ENCODE peak calls at places on chromosomes 4 and X, in six cellular contexts. One of them, this sample, is unnamed.

GRCh38 chr4:63492515-63492914 is 916.7 kb downstream of the TECRL start:
- DNase-seq in adrenal gland: no peak
- DNase-seq in GM23248: no peak
- DNase-seq in HCT116: no peak
- DNase-seq in left ventricle myocardium inferior: no peak
- DNase-seq in Panc1: no peak
- DNase-seq in this sample: no peak

GRCh38 chr4:57233391-57233790 is 123.2 kb upstream of the IGFBP7 start:
- DNase-seq in adrenal gland: no peak
- DNase-seq in GM23248: peak; percentile 63
- DNase-seq in HCT116: no peak
- DNase-seq in left ventricle myocardium inferior: no peak
- DNase-seq in Panc1: no peak
- DNase-seq in this sample: peak; percentile 20

GRCh38 chr4:181646864-181647263 is 596.3 kb upstream of the TENM3 start:
- DNase-seq in adrenal gland: no peak
- DNase-seq in GM23248: peak; percentile 33
- DNase-seq in HCT116: no peak
- DNase-seq in left ventricle myocardium inferior: no peak
- DNase-seq in Panc1: no peak
- DNase-seq in this sample: no peak

GRCh38 chrX:129785160-129785947 is 5.6 kb downstream of the SASH3 start:
- DNase-seq in adrenal gland: no peak
- DNase-seq in GM23248: no peak
- DNase-seq in HCT116: no peak
- DNase-seq in left ventricle myocardium inferior: no peak
- DNase-seq in Panc1: no peak
- DNase-seq in this sample: no peak

GRCh38 chrX:150143721-150144440 is 205.6 kb upstream of the EOLA2 start:
- DNase-seq in adrenal gland: no peak
- DNase-seq in GM23248: no peak
- DNase-seq in HCT116: no peak
- DNase-seq in left ventricle myocardium inferior: no peak
- DNase-seq in Panc1: no peak
- DNase-seq in this sample: no peak

GRCh38 chr4:105807496-105807895 is 87.8 kb upstream of the NPNT start:
- DNase-seq in adrenal gland: no peak
- DNase-seq in GM23248: peak; percentile 9
- DNase-seq in HCT116: no peak
- DNase-seq in left ventricle myocardium inferior: no peak
- DNase-seq in Panc1: no peak
- DNase-seq in this sample: no peak

GRCh38 chr4:134139188-134139587 is 62.4 kb downstream of the PABPC4L start:
- DNase-seq in adrenal gland: no peak
- DNase-seq in GM23248: no peak
- DNase-seq in HCT116: no peak
- DNase-seq in left ventricle myocardium inferior: no peak
- DNase-seq in Panc1: no peak
- DNase-seq in this sample: no peak

GRCh38 chr4:90007494-90008167 is 113.0 kb downstream of the MMRN1 start:
- DNase-seq in adrenal gland: no peak
- DNase-seq in GM23248: no peak
- DNase-seq in HCT116: no peak
- DNase-seq in left ventricle myocardium inferior: no peak
- DNase-seq in Panc1: no peak
- DNase-seq in this sample: no peak

GRCh38 chrX:13669246-13669689 is 16.3 kb downstream of the TCEANC start:
- DNase-seq in adrenal gland: peak; percentile 82
- DNase-seq in GM23248: peak; percentile 89
- DNase-seq in HCT116: peak; percentile 90
- DNase-seq in left ventricle myocardium inferior: peak; percentile 18
- DNase-seq in Panc1: no peak
- DNase-seq in this sample: peak; percentile 84

GRCh38 chr4:41446391-41446790 is 91.6 kb upstream of the LIMCH1 start:
- DNase-seq in adrenal gland: no peak
- DNase-seq in GM23248: peak; percentile 10
- DNase-seq in HCT116: no peak
- DNase-seq in left ventricle myocardium inferior: no peak
- DNase-seq in Panc1: no peak
- DNase-seq in this sample: no peak

GRCh38 chrX:136200466-136200865 is 50.7 kb downstream of the MAP7D3 start:
- DNase-seq in adrenal gland: no peak
- DNase-seq in GM23248: peak; percentile 52
- DNase-seq in HCT116: no peak
- DNase-seq in left ventricle myocardium inferior: no peak
- DNase-seq in Panc1: no peak
- DNase-seq in this sample: peak; percentile 45

GRCh38 chrX:54397113-54397512 is 39.3 kb upstream of the WNK3 start:
- DNase-seq in adrenal gland: no peak
- DNase-seq in GM23248: no peak
- DNase-seq in HCT116: no peak
- DNase-seq in left ventricle myocardium inferior: no peak
- DNase-seq in Panc1: no peak
- DNase-seq in this sample: no peak

GRCh38 chr4:110357521-110357920 is 118.4 kb upstream of the ENPEP start:
- DNase-seq in adrenal gland: no peak
- DNase-seq in GM23248: no peak
- DNase-seq in HCT116: no peak
- DNase-seq in left ventricle myocardium inferior: no peak
- DNase-seq in Panc1: no peak
- DNase-seq in this sample: no peak

GRCh38 chr4:123505457-123506310 is 109.1 kb downstream of the SPRY1 start:
- DNase-seq in adrenal gland: peak; percentile 27
- DNase-seq in GM23248: peak; percentile 60
- DNase-seq in HCT116: no peak
- DNase-seq in left ventricle myocardium inferior: peak; percentile 67
- DNase-seq in Panc1: no peak
- DNase-seq in this sample: peak; percentile 62

GRCh38 chr4:14431155-14432134 is 570.8 kb upstream of the CPEB2 start:
- DNase-seq in adrenal gland: no peak
- DNase-seq in GM23248: no peak
- DNase-seq in HCT116: no peak
- DNase-seq in left ventricle myocardium inferior: no peak
- DNase-seq in Panc1: no peak
- DNase-seq in this sample: no peak

GRCh38 chr4:14434916-14435315 is 567.4 kb upstream of the CPEB2 start:
- DNase-seq in adrenal gland: no peak
- DNase-seq in GM23248: no peak
- DNase-seq in HCT116: no peak
- DNase-seq in left ventricle myocardium inferior: no peak
- DNase-seq in Panc1: no peak
- DNase-seq in this sample: no peak

DNA sequence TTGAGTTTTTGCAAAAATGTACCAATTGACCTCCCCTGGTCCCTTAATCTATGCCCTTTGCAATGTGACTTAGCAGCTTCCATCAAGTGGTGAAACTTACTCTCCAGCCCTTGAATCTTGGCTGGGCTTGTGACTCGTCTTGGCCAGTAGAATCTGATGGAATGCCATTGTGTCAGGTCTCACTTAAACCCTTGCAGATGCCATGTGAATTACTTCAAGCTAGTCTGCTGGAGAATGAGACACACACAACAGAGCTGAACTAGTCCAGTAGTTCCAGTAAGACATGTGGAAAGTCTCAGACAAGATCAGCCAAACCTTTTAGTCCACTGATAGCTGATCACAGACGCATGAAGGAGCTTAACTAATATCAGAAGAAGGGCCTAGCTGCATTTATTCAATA is 567.8 kb upstream of the CPEB2 start:
- DNase-seq in adrenal gland: no peak
- DNase-seq in GM23248: no peak
- DNase-seq in HCT116: no peak
- DNase-seq in left ventricle myocardium inferior: no peak
- DNase-seq in Panc1: no peak
- DNase-seq in this sample: no peak
- H3K9me3 ChIP-seq in adrenal gland: no peaks in the 10 kb centered on the region
- H3K9me3 ChIP-seq in GM23248: no peaks in the 10 kb centered on the region
- H3K9me3 ChIP-seq in HCT116: peaks cover 13% of the 10 kb centered on the region
- H3K9me3 ChIP-seq in left ventricle myocardium inferior: no peaks in the 10 kb centered on the region
- H3K9me3 ChIP-seq in Panc1: no peaks in the 10 kb centered on the region
- H3K9me3 ChIP-seq in this sample: no peaks in the 10 kb centered on the region

DNA sequence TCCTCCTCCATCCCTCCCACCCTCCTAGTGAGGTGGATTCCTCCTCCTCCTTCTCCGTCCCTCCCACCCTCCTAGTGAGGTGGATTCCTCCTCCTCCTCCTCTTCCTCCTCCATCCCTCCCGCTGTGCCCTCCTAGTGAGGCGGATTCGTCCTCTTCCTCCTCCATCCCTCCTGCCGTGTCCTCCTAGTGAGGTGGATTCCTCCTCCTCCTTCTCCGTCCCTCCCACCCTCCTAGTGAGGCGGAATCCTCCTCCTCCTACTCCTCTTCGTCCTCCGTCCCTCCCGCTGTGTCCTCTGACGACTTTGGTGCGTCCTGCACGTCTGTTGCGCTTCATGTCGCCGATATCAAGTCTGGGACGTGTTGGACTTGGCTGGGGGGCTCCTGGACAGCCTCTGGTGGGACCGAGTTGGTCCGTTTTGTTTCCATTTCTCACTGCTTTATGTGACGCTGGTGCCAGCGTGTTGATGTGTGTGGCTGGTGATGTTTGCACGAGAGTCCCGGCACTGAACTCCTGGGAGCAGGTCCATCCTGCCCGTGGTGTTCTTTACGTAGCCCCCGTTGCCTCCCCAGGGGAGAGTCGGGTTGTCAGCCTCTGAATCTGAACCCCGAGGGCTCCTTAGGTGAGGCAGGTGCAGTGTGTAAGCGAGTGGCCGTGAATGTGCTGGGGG is 5.4 kb downstream of the AKAP17A start:
- DNase-seq in adrenal gland: no peak
- DNase-seq in GM23248: no peak
- DNase-seq in HCT116: no peak
- DNase-seq in left ventricle myocardium inferior: no peak
- DNase-seq in Panc1: no peak
- DNase-seq in this sample: no peak
- H3K36me3 ChIP-seq in adrenal gland: peaks cover 84% of the 10 kb centered on the region
- H3K36me3 ChIP-seq in GM23248: peaks cover 8% of the 10 kb centered on the region
- H3K36me3 ChIP-seq in HCT116: peaks cover 14% of the 10 kb centered on the region
- H3K36me3 ChIP-seq in left ventricle myocardium inferior: peaks cover 83% of the 10 kb centered on the region
- H3K36me3 ChIP-seq in Panc1: no peaks in the 10 kb centered on the region
- H3K36me3 ChIP-seq in this sample: peaks cover 96% of the 10 kb centered on the region

DNA sequence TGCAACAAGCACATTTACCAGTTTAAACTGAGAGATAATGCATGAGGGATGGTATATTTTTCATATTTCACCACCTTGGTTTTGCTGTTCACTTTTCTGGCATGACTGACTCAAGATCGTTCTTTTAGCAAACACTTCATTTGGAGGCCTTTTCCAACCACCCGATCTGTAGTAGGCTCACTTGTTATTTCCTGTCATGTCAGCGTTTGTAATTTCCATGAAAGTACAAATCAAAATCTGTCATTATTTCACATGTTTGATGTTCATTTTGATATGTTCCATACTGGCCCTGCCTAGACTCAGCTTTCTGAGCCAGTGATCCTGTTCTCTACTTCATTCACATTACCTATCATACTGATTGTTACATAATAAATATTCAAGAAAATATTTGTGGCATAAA is 1888.3 kb upstream of the PCDH7 start:
- DNase-seq in adrenal gland: no peak
- DNase-seq in GM23248: no peak
- DNase-seq in HCT116: no peak
- DNase-seq in left ventricle myocardium inferior: no peak
- DNase-seq in Panc1: no peak
- DNase-seq in this sample: no peak
- H3K9me3 ChIP-seq in adrenal gland: no peaks in the 10 kb centered on the region
- H3K9me3 ChIP-seq in GM23248: no peaks in the 10 kb centered on the region
- H3K9me3 ChIP-seq in HCT116: no peaks in the 10 kb centered on the region
- H3K9me3 ChIP-seq in left ventricle myocardium inferior: no peaks in the 10 kb centered on the region
- H3K9me3 ChIP-seq in Panc1: no peaks in the 10 kb centered on the region
- H3K9me3 ChIP-seq in this sample: no peaks in the 10 kb centered on the region

GRCh38 chrX:154775611-154776349 is 13.1 kb downstream of the DKC1 start:
- DNase-seq in adrenal gland: no peak
- DNase-seq in GM23248: peak; percentile 71
- DNase-seq in HCT116: no peak
- DNase-seq in left ventricle myocardium inferior: peak; percentile 18
- DNase-seq in Panc1: no peak
- DNase-seq in this sample: peak; percentile 59
- H3K36me3 ChIP-seq in adrenal gland: peaks cover 35% of the 10 kb centered on the region
- H3K36me3 ChIP-seq in GM23248: peaks cover 7% of the 10 kb centered on the region
- H3K36me3 ChIP-seq in HCT116: peaks cover 15% of the 10 kb centered on the region
- H3K36me3 ChIP-seq in left ventricle myocardium inferior: peaks cover 52% of the 10 kb centered on the region
- H3K36me3 ChIP-seq in Panc1: peaks cover 20% of the 10 kb centered on the region
- H3K36me3 ChIP-seq in this sample: peaks cover 50% of the 10 kb centered on the region

GRCh38 chrX:148662014-148662413 is 161.6 kb downstream of the AFF2 start:
- DNase-seq in adrenal gland: no peak
- DNase-seq in GM23248: no peak
- DNase-seq in HCT116: no peak
- DNase-seq in left ventricle myocardium inferior: no peak
- DNase-seq in Panc1: no peak
- DNase-seq in this sample: no peak

GRCh38 chrX:148670277-148670676 is 169.9 kb downstream of the AFF2 start:
- DNase-seq in adrenal gland: no peak
- DNase-seq in GM23248: no peak
- DNase-seq in HCT116: no peak
- DNase-seq in left ventricle myocardium inferior: no peak
- DNase-seq in Panc1: no peak
- DNase-seq in this sample: no peak

GRCh38 chrX:148661035-148661434 is 160.6 kb downstream of the AFF2 start:
- DNase-seq in adrenal gland: no peak
- DNase-seq in GM23248: peak; percentile 41
- DNase-seq in HCT116: no peak
- DNase-seq in left ventricle myocardium inferior: no peak
- DNase-seq in Panc1: peak; percentile 1
- DNase-seq in this sample: no peak

GRCh38 chrX:148664171-148664570 is 163.8 kb downstream of the AFF2 start:
- DNase-seq in adrenal gland: no peak
- DNase-seq in GM23248: no peak
- DNase-seq in HCT116: no peak
- DNase-seq in left ventricle myocardium inferior: no peak
- DNase-seq in Panc1: no peak
- DNase-seq in this sample: no peak

DNA sequence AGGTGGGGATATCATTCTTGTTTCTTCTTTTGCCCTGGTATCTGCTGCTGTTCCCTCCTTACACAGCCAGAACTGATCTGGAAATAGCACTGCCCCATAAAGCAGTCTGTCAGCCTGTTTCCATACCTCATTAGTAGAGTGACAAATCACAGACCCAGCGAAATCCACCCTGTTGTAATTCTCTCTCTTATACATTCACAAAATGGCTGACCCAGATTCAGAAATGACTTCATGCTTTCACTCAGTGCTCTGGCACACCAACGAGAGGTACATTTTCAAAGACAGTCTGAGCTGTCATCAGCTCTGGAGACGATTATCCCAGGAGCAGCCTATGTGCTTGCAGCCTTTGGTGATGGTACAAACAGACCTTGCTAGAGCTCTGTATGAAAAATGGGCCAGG is 164.6 kb downstream of the AFF2 start:
- DNase-seq in adrenal gland: no peak
- DNase-seq in GM23248: no peak
- DNase-seq in HCT116: no peak
- DNase-seq in left ventricle myocardium inferior: no peak
- DNase-seq in Panc1: no peak
- DNase-seq in this sample: no peak
- H3K9me3 ChIP-seq in adrenal gland: no peaks in the 10 kb centered on the region
- H3K9me3 ChIP-seq in GM23248: no peaks in the 10 kb centered on the region
- H3K9me3 ChIP-seq in HCT116: no peaks in the 10 kb centered on the region
- H3K9me3 ChIP-seq in left ventricle myocardium inferior: peaks cover 16% of the 10 kb centered on the region
- H3K9me3 ChIP-seq in Panc1: no peaks in the 10 kb centered on the region
- H3K9me3 ChIP-seq in this sample: no peaks in the 10 kb centered on the region

This sample was measured in MG63.